ENCODE peak calls at places on chromosomes 6 and 20, in four cellular contexts. H is HCT116, R is suprapubic skin, P is tibial artery. A is an unnamed sample.

GRCh38 chr20:34293119-34293518 is 10.0 kb downstream of the AHCY start:
- DNase-seq in P (no peak), H (no peak), R (no peak), A (no peak)

GRCh38 chr6:25263602-25264001 is 15.6 kb upstream of the CARMIL1 start:
- DNase-seq in R (no peak), P (no peak), H (no peak), A (no peak)

GRCh38 chr6:111269401-111269970 is 182.2 kb downstream of the SLC16A10 start:
- DNase-seq in R (no peak), P (no peak), H (no peak), A (no peak)

GRCh38 chr6:156583083-156583482 is 194.1 kb upstream of the ARID1B start:
- DNase-seq in P (no peak), H (no peak), R (no peak), A (no peak)

GRCh38 chr6:2245103-2245953 is at the start of gene GMDS:
- DNase-seq in R (peak; percentile 85), P (peak; percentile 95), H (peak; percentile 43), A (peak; percentile 87)

GRCh38 chr6:162856885-162857284 is 129.1 kb downstream of the PACRG start:
- DNase-seq in R (no peak), P (no peak), H (peak; percentile 29), A (no peak)

GRCh38 chr6:11970114-11970513 is 42.0 kb upstream of the HIVEP1 start:
- DNase-seq in H (no peak), R (no peak), P (no peak), A (no peak)

GRCh38 chr6:156876302-156876701 is 99.1 kb downstream of the ARID1B start:
- DNase-seq in H (no peak), P (no peak), R (no peak), A (no peak)

DNA sequence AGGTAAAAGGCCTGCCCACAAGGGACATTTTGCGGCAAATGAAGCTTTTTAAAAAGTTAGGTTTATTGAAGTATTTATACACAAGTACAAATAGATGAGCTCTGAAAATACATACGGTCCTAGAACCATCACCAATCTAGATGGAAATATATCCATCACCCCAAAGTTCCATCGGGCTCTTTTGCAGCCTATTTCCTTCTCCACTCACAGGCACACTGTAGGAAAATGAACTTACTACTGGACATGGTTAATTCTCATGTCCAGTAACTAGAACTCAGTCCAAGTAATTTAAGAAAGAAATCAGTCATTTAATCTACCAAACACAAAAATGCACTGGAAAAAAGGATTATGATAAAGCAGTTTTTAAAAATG is 6.2 kb downstream of the PCNA start:
- DNase-seq in H (no peak), P (no peak), R (no peak), A (no peak)
- H3K4me1 ChIP-seq in H (peaks cover 12% of the 10 kb centered on the region), P (peaks cover 18% of the 10 kb centered on the region), R (peaks cover 25% of the 10 kb centered on the region), A (peaks cover 23% of the 10 kb centered on the region)

DNA sequence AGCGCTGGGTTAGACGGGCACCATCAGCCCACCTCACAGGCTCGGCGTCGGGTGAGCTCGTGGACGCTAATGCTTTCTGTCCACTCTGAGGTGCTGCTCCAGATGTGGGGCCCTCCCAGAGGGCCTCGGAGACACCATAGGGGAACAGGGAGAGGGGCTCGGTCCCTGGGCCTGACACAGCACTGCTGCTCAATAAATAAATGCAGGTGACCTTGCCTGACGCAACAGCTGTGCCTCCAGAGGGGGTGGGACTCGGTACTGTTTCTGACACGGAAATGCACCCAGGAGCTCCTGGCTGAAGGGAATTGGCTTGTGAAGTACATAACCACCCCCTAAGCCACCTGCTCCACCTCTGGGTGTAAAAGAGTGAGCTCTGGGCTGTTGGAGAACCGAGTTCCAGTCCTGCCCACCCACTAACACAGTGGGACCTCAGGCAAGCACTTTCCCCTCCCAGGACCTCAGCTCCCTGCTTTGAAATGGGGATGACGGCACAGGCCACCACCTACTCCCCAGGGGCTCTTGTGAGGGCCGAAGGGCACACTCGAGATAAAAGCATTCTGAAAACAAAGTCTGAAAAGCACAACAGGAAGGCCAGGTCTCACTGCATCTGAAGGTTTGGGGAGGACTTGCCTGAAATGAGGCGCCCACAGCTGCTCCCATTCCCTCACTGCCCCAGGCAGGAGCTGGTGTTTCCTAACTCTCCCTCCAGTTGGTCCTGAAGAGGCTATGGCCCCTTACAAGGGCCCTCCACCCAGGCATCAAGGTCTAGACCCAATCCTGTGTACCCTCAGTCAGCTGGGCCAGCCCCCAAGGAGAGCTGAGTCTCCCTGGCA is 6.7 kb downstream of the KCNK15 start:
- DNase-seq in H (no peak), R (no peak), P (no peak), A (no peak)
- H3K27me3 ChIP-seq in H (no peaks in the 10 kb centered on the region), R (peaks cover 20% of the 10 kb centered on the region), P (no peaks in the 10 kb centered on the region), A (no peaks in the 10 kb centered on the region)

GRCh38 chr6:166360243-166361079 is 18.1 kb upstream of the SFT2D1 start:
- DNase-seq in R (no peak), P (no peak), H (no peak), A (no peak)
- H3K27ac ChIP-seq in R (no peak overlapping the region), P (no peak overlapping the region), H (no peak overlapping the region), A (no peak overlapping the region)

GRCh38 chr6:14639983-14640599 is 522.5 kb downstream of the CD83 start:
- DNase-seq in H (no peak), P (no peak), R (no peak), A (no peak)

GRCh38 chr6:14638932-14639875 is 521.6 kb downstream of the CD83 start:
- DNase-seq in H (no peak), R (no peak), P (no peak), A (peak; percentile 25)

GRCh38 chr6:14635933-14636599 is 518.5 kb downstream of the CD83 start:
- DNase-seq in H (no peak), P (no peak), R (no peak), A (no peak)

GRCh38 chr6:14640631-14641030 is 523.1 kb downstream of the CD83 start:
- DNase-seq in P (no peak), R (no peak), H (no peak), A (no peak)

DNA sequence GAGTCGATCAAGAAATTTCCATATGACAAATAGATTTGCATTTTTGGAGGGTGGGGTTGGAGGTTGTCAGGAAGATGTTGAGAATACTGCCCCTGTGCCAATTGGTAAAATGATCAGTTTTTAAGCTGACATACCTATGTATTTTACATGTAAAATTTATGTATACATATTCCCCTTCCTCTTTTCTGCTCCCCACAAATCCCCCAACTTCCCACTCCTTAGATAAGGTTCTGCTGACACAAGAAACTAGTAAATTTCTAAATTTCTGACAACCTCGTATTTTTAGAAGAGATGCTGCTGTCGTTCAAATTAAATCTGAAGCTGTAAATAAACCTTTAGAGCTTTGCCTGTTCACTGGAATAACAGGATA is 521.0 kb downstream of the CD83 start:
- DNase-seq in H (no peak), P (no peak), R (no peak), A (no peak)
- H3K4me1 ChIP-seq in H (no peaks in the 10 kb centered on the region), P (peaks cover 12% of the 10 kb centered on the region), R (peaks cover 17% of the 10 kb centered on the region), A (peaks cover 33% of the 10 kb centered on the region)

DNA sequence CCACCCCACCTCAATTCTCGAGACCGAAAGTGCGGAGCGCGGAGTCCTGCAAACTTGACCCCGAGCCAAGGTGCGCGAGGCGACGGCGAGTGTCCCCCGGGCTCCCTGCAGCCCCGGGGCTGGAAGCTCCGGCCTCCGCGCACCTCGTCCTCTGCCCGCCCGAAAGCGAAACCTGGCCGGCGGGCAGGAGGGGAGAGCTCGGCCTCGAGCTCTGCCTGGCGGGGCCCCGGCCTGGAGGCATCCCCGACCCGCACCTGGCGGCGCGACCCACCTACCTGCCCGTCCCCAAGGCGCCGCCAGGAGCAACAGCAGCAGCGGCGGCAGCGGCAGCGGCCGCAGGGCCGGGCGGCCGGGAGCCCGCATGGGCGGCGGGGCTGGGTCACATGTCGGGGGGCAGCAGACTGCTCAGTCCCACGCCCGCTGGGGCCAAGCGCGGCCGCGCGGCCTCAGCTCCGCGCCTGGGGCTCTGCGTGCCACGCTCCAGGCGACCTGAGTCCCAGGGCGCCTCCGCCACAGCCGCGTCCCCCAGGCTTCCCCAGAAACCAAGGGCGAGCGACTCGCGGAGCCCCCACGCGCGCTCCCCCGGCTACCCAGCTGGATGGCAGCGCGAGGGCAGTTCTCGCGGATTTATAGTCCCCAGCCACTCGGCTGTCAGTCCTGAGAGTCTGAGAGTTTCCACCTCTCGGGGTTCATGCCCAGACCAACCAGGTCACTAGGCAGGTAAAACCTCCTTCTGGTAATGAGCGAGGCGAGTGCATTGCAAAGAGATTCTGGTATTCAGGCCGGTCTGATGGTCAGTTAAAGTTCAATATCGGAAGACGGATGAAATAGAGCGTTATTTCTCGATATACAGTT is at the start of gene IL20RA:
- DNase-seq in P (no peak), H (no peak), R (peak; percentile 65), A (no peak)
- H3K27me3 ChIP-seq in P (no peaks in the 10 kb centered on the region), H (peaks cover 5% of the 10 kb centered on the region), R (peaks cover 5% of the 10 kb centered on the region), A (peaks cover 19% of the 10 kb centered on the region)

DNA sequence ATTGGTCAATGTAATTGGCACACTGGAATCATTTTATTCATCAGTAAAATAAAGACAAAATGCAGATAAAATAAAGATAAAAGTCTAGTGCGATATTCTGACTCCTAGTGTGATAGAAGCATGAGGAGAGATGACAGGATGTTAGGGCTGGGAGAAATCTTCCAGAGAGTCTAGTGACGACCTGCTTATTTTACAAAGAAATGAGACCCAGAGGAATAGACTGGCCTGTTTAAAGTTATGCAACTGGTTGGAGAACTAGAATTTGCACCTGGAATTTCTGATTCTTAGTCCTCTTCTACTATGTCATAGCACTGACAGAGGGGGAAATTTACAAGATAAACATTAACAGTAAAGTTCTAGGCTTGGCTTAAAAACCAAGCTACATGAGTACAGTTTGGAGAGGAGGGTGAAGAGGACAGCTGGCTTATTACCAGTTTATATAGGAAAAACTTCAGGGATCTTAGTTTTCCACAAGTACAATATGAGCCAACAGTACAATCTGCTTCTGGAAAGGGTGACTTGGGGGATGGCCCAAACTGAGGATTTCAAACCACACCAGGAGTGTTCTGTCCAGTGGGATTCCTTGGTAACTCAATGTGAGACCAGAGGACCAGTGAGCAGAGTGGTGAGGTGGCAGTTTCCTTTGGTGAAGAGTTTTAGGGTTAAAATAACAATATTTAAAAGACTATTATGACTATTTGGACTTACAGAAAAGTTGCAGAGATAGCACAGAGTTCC is 269.6 kb downstream of the CD109 start:
- DNase-seq in R (no peak), P (no peak), H (no peak), A (no peak)
- H3K27ac ChIP-seq in R (no peak overlapping the region), P (no peak overlapping the region), H (no peak overlapping the region), A (no peak overlapping the region)